ENCODE peak calls at places on chromosomes 6 and 20, in five cellular contexts. O is stimulated activated CD4-positive, alpha-beta T cell treated with anti-CD3 and anti-CD28 coated beads, Interleukin-1b, Interleukin-23, amount 100 ng/mL, for 48 hours; P is H4; S is RWPE1; D is omental fat pad. Q is an unnamed sample.

GRCh38 chr6:100996409-100996808 is 115.3 kb upstream of the ASCC3 start:
- DNase-seq in P (no peak), D (no peak), O (no peak), S (no peak), Q (no peak)

GRCh38 chr20:22958390-22958789 is 76.7 kb upstream of the SSTR4 start:
- DNase-seq in D (no peak), S (no peak), O (no peak), P (no peak), Q (no peak)

GRCh38 chr20:33438481-33438880 is 5.1 kb downstream of the SNTA1 start:
- DNase-seq in P (no peak), O (no peak), S (no peak), D (no peak), Q (no peak)

GRCh38 chr20:47066484-47067270 is 172.0 kb downstream of the EYA2 start:
- DNase-seq in O (no peak), D (no peak), S (no peak), P (no peak), Q (no peak)

GRCh38 chr6:38632490-38632889 is 7.2 kb downstream of the BTBD9 start:
- DNase-seq in O (no peak), S (no peak), D (no peak), P (no peak), Q (no peak)

GRCh38 chr6:5422321-5422915 is 161.1 kb downstream of the FARS2 start:
- DNase-seq in O (peak; percentile 8), D (no peak), P (peak; percentile 43), S (peak; percentile 19), Q (peak; percentile 45)

GRCh38 chr20:36155991-36156390 is 1.5 kb downstream of the EPB41L1 start:
- DNase-seq in S (no peak), D (no peak), O (no peak), P (no peak), Q (no peak)

GRCh38 chr6:80523531-80523970 is 417.1 kb downstream of the BCKDHB start:
- DNase-seq in D (no peak), S (no peak), O (no peak), P (peak; percentile 36), Q (peak; percentile 75)

GRCh38 chr6:9710574-9710973 is 704.3 kb downstream of the TFAP2A start:
- DNase-seq in S (no peak), P (no peak), O (no peak), D (no peak), Q (no peak)

GRCh38 chr20:380763-381580 is 412 bp downstream of the TRIB3 start:
- DNase-seq in P (peak; percentile 51), O (peak; percentile 78), S (peak; percentile 87), D (no peak), Q (peak; percentile 25)

GRCh38 chr6:31836676-31837611 is 9.4 kb downstream of the HSPA1B start:
- DNase-seq in P (no peak), D (no peak), O (no peak), S (no peak), Q (no peak)

GRCh38 chr20:4082406-4083102 is 67.2 kb upstream of the RNF24 start:
- DNase-seq in D (no peak), S (no peak), O (peak; percentile 49), P (peak; percentile 93), Q (peak; percentile 40)

GRCh38 chr6:37407948-37408347 is 25.1 kb upstream of the CMTR1 start:
- DNase-seq in O (no peak), D (no peak), P (no peak), S (no peak), Q (no peak)

GRCh38 chr6:36829919-36830544 is 9.2 kb downstream of the CPNE5 start:
- DNase-seq in S (peak; percentile 27), O (no peak), P (no peak), D (no peak), Q (no peak)

GRCh38 chr20:48750941-48751620 is 76.7 kb downstream of the PREX1 start:
- DNase-seq in P (no peak), D (no peak), O (peak; percentile 20), S (no peak), Q (peak; percentile 82)

GRCh38 chr20:61932711-61933480 is 132.8 kb downstream of the TAF4 start:
- DNase-seq in O (no peak), P (no peak), S (no peak), D (no peak), Q (no peak)

GRCh38 chr6:158026054-158026900 is 44.6 kb downstream of the SYNJ2 start:
- DNase-seq in O (peak; percentile 90), S (peak; percentile 42), D (peak; percentile 77), P (peak; percentile 95), Q (no peak)

GRCh38 chr20:61290721-61291120 is 38.7 kb downstream of the CDH4 start:
- DNase-seq in P (no peak), O (no peak), D (no peak), S (no peak), Q (no peak)

GRCh38 chr20:63518946-63519764 is 1.4 kb upstream of the PPDPF start:
- DNase-seq in O (no peak), S (no peak), D (no peak), P (no peak), Q (no peak)

GRCh38 chr6:33886673-33887144 is 82.9 kb upstream of the MLN start:
- DNase-seq in S (peak; percentile 28), D (no peak), P (no peak), O (peak; percentile 47), Q (no peak)

GRCh38 chr6:87762116-87762515 is 60.1 kb upstream of the AKIRIN2 start:
- DNase-seq in O (no peak), S (no peak), P (no peak), D (no peak), Q (no peak)

Q was measured in iPS DF 19.7.